ENCODE peak calls at places on chromosome 5, in four cellular contexts. One of them, this sample, is unnamed. For H3K4me1, the result is how much of the 10 kb centered on the place peaks cover.

GRCh38 chr5:5432020-5432707 is 9.7 kb downstream of the ICE1 start:
- DNase-seq in DND-41: no peak
- DNase-seq in CD8-positive, alpha-beta T cell: no peak
- DNase-seq in left lung: no peak
- DNase-seq in this sample: no peak

GRCh38 chr5:35198096-35198495 is 32.2 kb downstream of the PRLR start:
- DNase-seq in DND-41: no peak
- DNase-seq in CD8-positive, alpha-beta T cell: no peak
- DNase-seq in left lung: peak
- DNase-seq in this sample: peak

GRCh38 chr5:69491838-69492390 is 676 bp upstream of the OCLN start:
- DNase-seq in DND-41: no peak
- DNase-seq in left lung: no peak
- DNase-seq in CD8-positive, alpha-beta T cell: no peak
- DNase-seq in this sample: no peak

GRCh38 chr5:155455791-155456514 is 442.4 kb downstream of the KIF4B start:
- DNase-seq in CD8-positive, alpha-beta T cell: no peak
- DNase-seq in DND-41: no peak
- DNase-seq in left lung: no peak
- DNase-seq in this sample: no peak

GRCh38 chr5:10831416-10831815 is 70.4 kb upstream of the DAP start:
- DNase-seq in left lung: no peak
- DNase-seq in DND-41: no peak
- DNase-seq in CD8-positive, alpha-beta T cell: no peak
- DNase-seq in this sample: no peak

GRCh38 chr5:71693828-71694427 is 25.1 kb upstream of the CARTPT start:
- DNase-seq in left lung: no peak
- DNase-seq in CD8-positive, alpha-beta T cell: no peak
- DNase-seq in DND-41: no peak
- DNase-seq in this sample: no peak

GRCh38 chr5:15637886-15638285 is 137.9 kb downstream of the FBXL7 start:
- DNase-seq in left lung: no peak
- DNase-seq in DND-41: no peak
- DNase-seq in CD8-positive, alpha-beta T cell: no peak
- DNase-seq in this sample: no peak

GRCh38 chr5:62314431-62314830 is 8.4 kb downstream of the KIF2A start:
- DNase-seq in DND-41: no peak
- DNase-seq in CD8-positive, alpha-beta T cell: no peak
- DNase-seq in left lung: no peak
- DNase-seq in this sample: no peak

GRCh38 chr5:15020731-15021130 is 149.2 kb upstream of the ANKH start:
- DNase-seq in left lung: no peak
- DNase-seq in DND-41: no peak
- DNase-seq in CD8-positive, alpha-beta T cell: no peak
- DNase-seq in this sample: no peak

GRCh38 chr5:16626696-16627264 is 10.0 kb upstream of the RETREG1 start:
- DNase-seq in CD8-positive, alpha-beta T cell: no peak
- DNase-seq in DND-41: peak
- DNase-seq in left lung: no peak
- DNase-seq in this sample: no peak

GRCh38 chr5:65190328-65191053 is 291.2 kb downstream of the ADAMTS6 start:
- DNase-seq in DND-41: no peak
- DNase-seq in CD8-positive, alpha-beta T cell: no peak
- DNase-seq in left lung: no peak
- DNase-seq in this sample: no peak

GRCh38 chr5:9604416-9604815 is 25.7 kb downstream of the TAS2R1 start:
- DNase-seq in CD8-positive, alpha-beta T cell: no peak
- DNase-seq in left lung: no peak
- DNase-seq in DND-41: no peak
- DNase-seq in this sample: no peak

GRCh38 chr5:154276932-154277331 is 86.4 kb downstream of the GALNT10 start:
- DNase-seq in left lung: no peak
- DNase-seq in CD8-positive, alpha-beta T cell: no peak
- DNase-seq in DND-41: no peak
- DNase-seq in this sample: no peak

GRCh38 chr5:172003750-172004149 is 2.7 kb downstream of the FBXW11 start:
- DNase-seq in left lung: no peak
- DNase-seq in CD8-positive, alpha-beta T cell: no peak
- DNase-seq in DND-41: no peak
- DNase-seq in this sample: no peak

GRCh38 chr5:14331377-14331776 is 188.2 kb downstream of the TRIO start:
- DNase-seq in DND-41: no peak
- DNase-seq in CD8-positive, alpha-beta T cell: no peak
- DNase-seq in left lung: no peak
- DNase-seq in this sample: no peak

GRCh38 chr5:773517-774264 is 10.8 kb downstream of the ZDHHC11B start:
- DNase-seq in CD8-positive, alpha-beta T cell: no peak
- DNase-seq in left lung: peak
- DNase-seq in DND-41: no peak
- DNase-seq in this sample: peak

GRCh38 chr5:6108981-6109595 is 269.3 kb downstream of the MED10 start:
- DNase-seq in CD8-positive, alpha-beta T cell: no peak
- DNase-seq in DND-41: no peak
- DNase-seq in left lung: no peak
- DNase-seq in this sample: no peak

GRCh38 chr5:5483880-5484595 is 61.6 kb downstream of the ICE1 start:
- DNase-seq in CD8-positive, alpha-beta T cell: no peak
- DNase-seq in DND-41: no peak
- DNase-seq in left lung: no peak
- DNase-seq in this sample: no peak

GRCh38 chr5:173670791-173671120 is 54.3 kb upstream of the BOD1 start:
- DNase-seq in CD8-positive, alpha-beta T cell: no peak
- DNase-seq in left lung: no peak
- DNase-seq in DND-41: no peak
- DNase-seq in this sample: no peak

DNA sequence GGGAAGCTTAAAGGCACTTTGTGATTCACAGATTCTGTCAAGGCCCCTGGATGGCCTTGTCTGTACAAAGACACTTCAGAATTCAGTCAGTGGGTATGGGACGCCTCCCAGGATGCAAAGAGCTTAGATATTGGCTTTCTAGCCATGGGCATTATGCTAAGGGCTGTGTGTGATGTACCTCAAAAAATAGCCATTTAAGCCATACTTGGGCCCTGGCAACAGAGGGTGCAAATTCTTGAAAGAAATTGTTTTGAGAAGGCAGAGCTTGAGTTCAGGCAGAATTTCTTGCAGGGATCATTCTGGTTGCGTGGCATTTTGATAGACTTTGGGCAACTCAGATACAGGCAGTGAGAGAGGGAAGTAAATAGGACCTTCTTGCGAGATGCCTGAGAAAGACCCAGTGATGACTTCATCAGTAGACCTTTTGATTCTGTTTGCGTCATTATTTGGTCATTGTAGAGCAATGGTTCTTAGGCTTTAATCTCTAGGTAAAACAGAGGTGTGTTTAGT is 3.9 kb downstream of the CYFIP2 start:
- DNase-seq in CD8-positive, alpha-beta T cell: no peak
- DNase-seq in left lung: no peak
- DNase-seq in DND-41: no peak
- DNase-seq in this sample: no peak
- H3K4me1 ChIP-seq in CD8-positive, alpha-beta T cell: half or more
- H3K4me1 ChIP-seq in left lung: half or more
- H3K4me1 ChIP-seq in DND-41: half or more
- H3K4me1 ChIP-seq in this sample: under half

DNA sequence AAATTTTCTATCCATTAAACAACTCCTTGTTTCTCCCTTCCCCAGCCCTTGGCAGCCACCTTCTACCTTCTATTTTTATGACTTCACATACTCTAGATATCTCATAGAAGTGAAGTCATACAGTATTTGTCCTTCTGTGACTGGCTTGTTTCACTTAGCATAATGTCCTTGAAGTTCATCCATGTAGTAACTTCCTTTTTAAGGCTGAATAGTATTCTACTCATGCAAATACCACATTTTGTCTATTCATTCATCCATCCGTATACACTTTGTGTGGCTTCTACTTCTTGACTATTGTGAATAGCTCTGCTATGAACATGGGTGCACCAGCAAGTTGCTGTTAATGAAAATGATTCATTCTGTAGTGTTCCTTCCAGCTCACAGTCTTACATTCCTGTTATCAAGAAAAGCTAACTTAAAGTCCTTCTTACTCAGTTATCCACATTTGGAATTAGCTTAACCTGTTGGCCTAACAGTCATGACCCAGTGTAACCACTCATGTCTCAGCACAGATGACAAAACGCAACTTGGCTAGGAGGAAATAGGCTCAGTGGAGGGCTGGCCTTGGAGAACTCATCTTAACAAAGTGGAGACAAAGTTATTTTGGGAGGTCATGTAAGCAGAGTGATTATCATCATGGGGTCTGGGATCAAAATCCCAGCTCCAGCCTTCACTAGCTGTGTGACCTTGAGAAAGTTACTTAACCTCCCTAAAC is 129.7 kb upstream of the MAP3K1 start:
- DNase-seq in DND-41: no peak
- DNase-seq in CD8-positive, alpha-beta T cell: no peak
- DNase-seq in left lung: no peak
- DNase-seq in this sample: no peak
- H3K4me1 ChIP-seq in DND-41: under half
- H3K4me1 ChIP-seq in CD8-positive, alpha-beta T cell: under half
- H3K4me1 ChIP-seq in left lung: under half
- H3K4me1 ChIP-seq in this sample: under half

GRCh38 chr5:76492819-76493189 is 89.7 kb downstream of the IQGAP2 start:
- DNase-seq in CD8-positive, alpha-beta T cell: no peak
- DNase-seq in DND-41: no peak
- DNase-seq in left lung: no peak
- DNase-seq in this sample: no peak

GRCh38 chr5:76494201-76494600 is 91.1 kb downstream of the IQGAP2 start:
- DNase-seq in DND-41: no peak
- DNase-seq in left lung: no peak
- DNase-seq in CD8-positive, alpha-beta T cell: no peak
- DNase-seq in this sample: no peak

GRCh38 chr5:76495870-76496269 is 92.8 kb downstream of the IQGAP2 start:
- DNase-seq in DND-41: no peak
- DNase-seq in left lung: no peak
- DNase-seq in CD8-positive, alpha-beta T cell: no peak
- DNase-seq in this sample: no peak

GRCh38 chr5:76490970-76491369 is 87.9 kb downstream of the IQGAP2 start:
- DNase-seq in left lung: no peak
- DNase-seq in CD8-positive, alpha-beta T cell: no peak
- DNase-seq in DND-41: no peak
- DNase-seq in this sample: no peak

DNA sequence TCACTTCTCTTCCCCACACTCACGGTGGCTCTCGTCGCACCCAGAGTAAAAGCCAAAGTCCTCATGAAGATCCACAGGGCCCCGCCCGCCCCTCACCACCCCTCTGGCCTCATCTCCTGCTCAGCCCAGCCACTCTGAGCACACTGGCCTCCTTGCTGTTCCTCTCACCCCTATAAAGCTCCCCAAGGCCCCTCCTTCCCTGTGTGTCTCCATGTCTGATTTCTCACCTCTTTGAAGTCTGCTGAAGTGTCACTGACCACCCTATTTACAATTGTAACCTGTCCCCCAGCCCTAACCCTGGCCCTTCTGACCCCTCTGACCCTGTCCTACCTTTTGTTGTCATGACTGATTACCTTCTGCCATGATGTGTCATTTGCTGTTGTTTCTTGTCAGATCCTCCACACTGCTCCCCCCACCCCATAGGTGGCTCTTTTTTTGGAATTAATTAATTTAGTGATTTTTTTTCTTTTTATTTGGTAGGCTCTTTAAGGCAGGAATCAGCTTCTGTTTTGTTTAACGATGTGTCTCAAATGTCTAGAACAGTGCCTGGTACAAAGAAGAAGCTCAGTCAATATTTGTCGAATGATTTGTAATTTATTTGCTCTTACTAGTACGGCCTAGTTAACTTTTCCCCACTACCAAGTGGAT is 90.2 kb downstream of the IQGAP2 start:
- DNase-seq in left lung: no peak
- DNase-seq in CD8-positive, alpha-beta T cell: no peak
- DNase-seq in DND-41: no peak
- DNase-seq in this sample: no peak
- H3K4me1 ChIP-seq in left lung: under half
- H3K4me1 ChIP-seq in CD8-positive, alpha-beta T cell: under half
- H3K4me1 ChIP-seq in DND-41: under half
- H3K4me1 ChIP-seq in this sample: under half

GRCh38 chr5:75113354-75113753 is 61.0 kb upstream of the GCNT4 start:
- DNase-seq in DND-41: no peak
- DNase-seq in left lung: no peak
- DNase-seq in CD8-positive, alpha-beta T cell: no peak
- DNase-seq in this sample: no peak

GRCh38 chr5:75116836-75117235 is 64.5 kb upstream of the GCNT4 start:
- DNase-seq in CD8-positive, alpha-beta T cell: no peak
- DNase-seq in left lung: no peak
- DNase-seq in DND-41: no peak
- DNase-seq in this sample: no peak
- H3K4me1 ChIP-seq in CD8-positive, alpha-beta T cell: under half
- H3K4me1 ChIP-seq in left lung: under half
- H3K4me1 ChIP-seq in DND-41: under half
- H3K4me1 ChIP-seq in this sample: under half

GRCh38 chr5:137203011-137203632 is 296.0 kb downstream of the SPOCK1 start:
- DNase-seq in DND-41: no peak
- DNase-seq in CD8-positive, alpha-beta T cell: no peak
- DNase-seq in left lung: no peak
- DNase-seq in this sample: no peak

GRCh38 chr5:137199966-137200365 is 299.2 kb downstream of the SPOCK1 start:
- DNase-seq in left lung: no peak
- DNase-seq in CD8-positive, alpha-beta T cell: no peak
- DNase-seq in DND-41: no peak
- DNase-seq in this sample: no peak

GRCh38 chr5:137200906-137201305 is 298.2 kb downstream of the SPOCK1 start:
- DNase-seq in CD8-positive, alpha-beta T cell: no peak
- DNase-seq in DND-41: no peak
- DNase-seq in left lung: no peak
- DNase-seq in this sample: no peak

GRCh38 chr5:137199201-137199600 is 299.9 kb downstream of the SPOCK1 start:
- DNase-seq in CD8-positive, alpha-beta T cell: no peak
- DNase-seq in left lung: no peak
- DNase-seq in DND-41: no peak
- DNase-seq in this sample: no peak

GRCh38 chr5:137201876-137202275 is 297.2 kb downstream of the SPOCK1 start:
- DNase-seq in CD8-positive, alpha-beta T cell: no peak
- DNase-seq in DND-41: no peak
- DNase-seq in left lung: no peak
- DNase-seq in this sample: no peak
- H3K4me1 ChIP-seq in CD8-positive, alpha-beta T cell: under half
- H3K4me1 ChIP-seq in DND-41: under half
- H3K4me1 ChIP-seq in left lung: under half
- H3K4me1 ChIP-seq in this sample: under half

GRCh38 chr5:143213851-143214363 is 189.6 kb downstream of the NR3C1 start:
- DNase-seq in left lung: no peak
- DNase-seq in DND-41: no peak
- DNase-seq in CD8-positive, alpha-beta T cell: no peak
- DNase-seq in this sample: no peak
- H3K4me1 ChIP-seq in left lung: under half
- H3K4me1 ChIP-seq in DND-41: under half
- H3K4me1 ChIP-seq in CD8-positive, alpha-beta T cell: under half
- H3K4me1 ChIP-seq in this sample: under half

GRCh38 chr5:132267166-132267739 is 9.8 kb downstream of the PDLIM4 start:
- DNase-seq in DND-41: no peak
- DNase-seq in CD8-positive, alpha-beta T cell: no peak
- DNase-seq in left lung: no peak
- DNase-seq in this sample: no peak

GRCh38 chr5:132266836-132267160 is 9.3 kb downstream of the PDLIM4 start:
- DNase-seq in CD8-positive, alpha-beta T cell: no peak
- DNase-seq in left lung: no peak
- DNase-seq in DND-41: no peak
- DNase-seq in this sample: no peak

GRCh38 chr5:132265336-132266030 is 8.0 kb downstream of the PDLIM4 start:
- DNase-seq in CD8-positive, alpha-beta T cell: no peak
- DNase-seq in DND-41: no peak
- DNase-seq in left lung: no peak
- DNase-seq in this sample: no peak

GRCh38 chr5:132264546-132265335 is 7.2 kb downstream of the PDLIM4 start:
- DNase-seq in CD8-positive, alpha-beta T cell: no peak
- DNase-seq in left lung: no peak
- DNase-seq in DND-41: no peak
- DNase-seq in this sample: no peak

GRCh38 chr5:132266031-132266835 is 8.7 kb downstream of the PDLIM4 start:
- DNase-seq in left lung: no peak
- DNase-seq in CD8-positive, alpha-beta T cell: no peak
- DNase-seq in DND-41: no peak
- DNase-seq in this sample: no peak
- H3K4me1 ChIP-seq in left lung: under half
- H3K4me1 ChIP-seq in CD8-positive, alpha-beta T cell: under half
- H3K4me1 ChIP-seq in DND-41: under half
- H3K4me1 ChIP-seq in this sample: under half

This sample was measured in upper lobe of right lung.